ENCODE peak calls at places on chromosomes 4 and X, in four cellular contexts. P, M, Q and E are unnamed samples.

GRCh38 chr4:156781852-156782251 is 189.7 kb downstream of the PDGFC start:
- DNase-seq in P (peak; percentile 84), Q (no peak), M (peak; percentile 76), E (no peak)

GRCh38 chr4:168832746-168833575 is 177.1 kb downstream of the CBR4 start:
- DNase-seq in Q (no peak), P (peak; percentile 75), M (peak; percentile 45), E (no peak)

GRCh38 chrX:318068-318738 is 393 bp downstream of the GTPBP6 start:
- DNase-seq in M (peak; percentile 99), Q (peak; percentile 95), P (peak; percentile 100), E (peak; percentile 98)

GRCh38 chrX:45775462-45775861 is 574.8 kb upstream of the DIPK2B start:
- DNase-seq in Q (no peak), P (peak; percentile 91), M (peak; percentile 89), E (no peak)

GRCh38 chrX:134443461-134443860 is 16.5 kb upstream of the HPRT1 start:
- DNase-seq in P (no peak), Q (no peak), M (no peak), E (no peak)

GRCh38 chrX:150504399-150505186 is 63.8 kb upstream of the MTM1 start:
- DNase-seq in P (peak; percentile 4), Q (no peak), M (peak; percentile 23), E (no peak)

GRCh38 chr4:184282251-184282713 is 64.6 kb upstream of the ENPP6 start:
- DNase-seq in M (no peak), P (peak; percentile 82), Q (no peak), E (no peak)

GRCh38 chr4:9703391-9703790 is 78.0 kb upstream of the DRD5 start:
- DNase-seq in P (peak; percentile 47), Q (peak; percentile 58), M (peak; percentile 42), E (peak; percentile 68)

GRCh38 chr4:76178296-76178695 is 30.1 kb upstream of the NUP54 start:
- DNase-seq in M (no peak), P (no peak), Q (no peak), E (no peak)

GRCh38 chr4:108651068-108651794 is 832 bp downstream of the OSTC start:
- DNase-seq in P (peak; percentile 60), M (peak; percentile 38), Q (no peak), E (peak; percentile 3)

GRCh38 chrX:54427837-54428424 is 12.3 kb upstream of the TSR2 start:
- DNase-seq in M (no peak), Q (no peak), P (no peak), E (no peak)

GRCh38 chr4:10013722-10014121 is 7.6 kb downstream of the SLC2A9 start:
- DNase-seq in Q (no peak), M (peak; percentile 25), P (peak; percentile 72), E (no peak)

GRCh38 chrX:48520455-48520854 is 1.2 kb upstream of the EBP start:
- DNase-seq in P (no peak), M (no peak), Q (no peak), E (no peak)

GRCh38 chr4:187668683-187669082 is 326.9 kb upstream of the ZFP42 start:
- DNase-seq in Q (no peak), M (peak; percentile 25), P (peak; percentile 78), E (no peak)

GRCh38 chr4:25535278-25535677 is 120.4 kb upstream of the SLC34A2 start:
- DNase-seq in Q (no peak), M (no peak), P (no peak), E (no peak)

GRCh38 chrX:136759968-136760367 is 20.8 kb downstream of the ARHGEF6 start:
- DNase-seq in M (no peak), Q (no peak), P (no peak), E (no peak)

GRCh38 chr4:15479089-15479912 is 9.6 kb downstream of the CC2D2A start:
- DNase-seq in P (peak; percentile 85), M (peak; percentile 83), Q (no peak), E (peak; percentile 13)

GRCh38 chr4:80182237-80182866 is 15.0 kb upstream of the PRDM8 start:
- DNase-seq in P (no peak), Q (no peak), M (peak; percentile 9), E (peak; percentile 25)

GRCh38 chr4:164536829-164537228 is 217.1 kb upstream of the SMIM31 start:
- DNase-seq in M (no peak), Q (no peak), P (peak; percentile 99), E (no peak)

GRCh38 chr4:186698525-186698924 is 25.1 kb downstream of the FAT1 start:
- DNase-seq in Q (no peak), P (no peak), M (no peak), E (no peak)

GRCh38 chr4:156378053-156378665 is 424.5 kb upstream of the CTSO start:
- DNase-seq in M (peak; percentile 61), P (peak; percentile 53), Q (no peak), E (no peak)

GRCh38 chr4:54626113-54626512 is 31.6 kb upstream of the KIT start:
- DNase-seq in P (no peak), Q (no peak), M (no peak), E (no peak)